ENCODE peak calls at places on chromosomes 6 and 20, in eight cellular contexts. Y is H9; W is pancreas; F is testis; X is myocyte; U is activated gamma-delta T cell treated with Interleukin-2 at 50 U/mL for 16 hours; I is HuH-7; E is stimulated activated naive CD4-positive, alpha-beta T cell. Z is an unnamed sample.

GRCh38 chr6:30915591-30915946 is 1.5 kb downstream of the VARS2 start:
- DNase-seq in Y (peak), W (no peak), F (peak), X (peak), U (no peak), I (peak), E (peak), Z (peak)

GRCh38 chr6:112400282-112400681 is 53.2 kb downstream of the RFPL4B start:
- DNase-seq in Y (no peak), W (no peak), F (no peak), X (no peak), U (no peak), I (no peak), E (no peak), Z (no peak)

GRCh38 chr6:1770435-1770843 is 160.7 kb downstream of the FOXC1 start:
- DNase-seq in Y (no peak), W (no peak), F (no peak), X (peak), U (peak), I (no peak), E (peak), Z (no peak)

GRCh38 chr6:429515-430121 is 38.1 kb downstream of the IRF4 start:
- DNase-seq in Y (no peak), W (no peak), F (no peak), X (peak), U (no peak), I (no peak), E (no peak), Z (no peak)

GRCh38 chr6:135129139-135129867 is 51.8 kb upstream of the MYB start:
- DNase-seq in Y (no peak), W (no peak), F (no peak), X (peak), U (peak), I (no peak), E (peak), Z (peak)

GRCh38 chr20:56440346-56441007 is 27.9 kb upstream of the RTF2 start:
- DNase-seq in Y (no peak), W (no peak), F (no peak), X (peak), U (peak), I (no peak), E (peak), Z (peak)

GRCh38 chr6:22364314-22364713 is 67.5 kb upstream of the PRL start:
- DNase-seq in Y (no peak), W (no peak), F (no peak), X (no peak), U (no peak), I (no peak), E (no peak), Z (no peak)

GRCh38 chr6:20447581-20448132 is 46.0 kb downstream of the E2F3 start:
- DNase-seq in Y (no peak), W (no peak), F (no peak), X (no peak), U (no peak), I (no peak), E (no peak), Z (no peak)

GRCh38 chr20:14609328-14610221 is 272.2 kb upstream of the FLRT3 start:
- DNase-seq in Y (no peak), W (no peak), F (no peak), X (no peak), U (no peak), I (peak), E (no peak), Z (no peak)

GRCh38 chr20:17315491-17316231 is 88.8 kb downstream of the PCSK2 start:
- DNase-seq in Y (peak), W (no peak), F (no peak), X (no peak), U (no peak), I (peak), E (no peak), Z (no peak)

Z was measured in Kasumi-1.